ENCODE peak calls at places on chromosome X, in eight cellular contexts. C is HTR-8/SVneo, U is ACHN, G is GM23248, P is heart left ventricle, F is EH, I is DMS53, N is stromal cell of bone marrow. M is an unnamed sample.

GRCh38 chrX:47420264-47420663 is 49.9 kb downstream of the ZNF157 start:
- DNase-seq in C (no peak), U (no peak), G (peak; percentile 2), P (no peak), F (peak; percentile 0), I (no peak), N (no peak), M (no peak)

GRCh38 chrX:154444001-154444754 is at the start of gene FAM50A:
- DNase-seq in C (peak; percentile 47), U (peak; percentile 39), G (peak; percentile 87), P (peak; percentile 89), F (peak; percentile 74), I (peak; percentile 87), N (peak; percentile 39), M (peak; percentile 8)

GRCh38 chrX:11579856-11580595 is 85.7 kb downstream of the ARHGAP6 start:
- DNase-seq in C (no peak), U (peak; percentile 8), G (no peak), P (no peak), F (no peak), I (no peak), N (no peak), M (no peak)

GRCh38 chrX:126137899-126138298 is 28.2 kb downstream of the DCAF12L2 start:
- DNase-seq in C (no peak), U (peak; percentile 10), G (peak; percentile 0), P (no peak), F (no peak), I (peak; percentile 64), N (no peak), M (no peak)

GRCh38 chrX:102959471-102959870 is 22.4 kb downstream of the RAB40AL start:
- DNase-seq in C (peak; percentile 10), U (no peak), G (peak; percentile 86), P (no peak), F (peak; percentile 97), I (no peak), N (peak; percentile 50), M (peak; percentile 6)

GRCh38 chrX:66728818-66729271 is 90.0 kb upstream of the EDA2R start:
- DNase-seq in C (no peak), U (peak; percentile 56), G (peak; percentile 83), P (peak; percentile 35), F (peak; percentile 80), I (peak; percentile 57), N (peak; percentile 45), M (peak; percentile 61)

GRCh38 chrX:344371-344901 is 25.8 kb upstream of the GTPBP6 start:
- DNase-seq in C (no peak), U (no peak), G (no peak), P (peak; percentile 15), F (no peak), I (no peak), N (no peak), M (no peak)

GRCh38 chrX:97490656-97491055 is 606.9 kb downstream of the RPA4 start:
- DNase-seq in C (no peak), U (no peak), G (peak; percentile 7), P (no peak), F (no peak), I (no peak), N (no peak), M (no peak)

M was measured in fibroblast of the conjunctiva.